ENCODE peak calls at places on chromosomes 16 and 17, in eight cellular contexts. One of them, this sample, is unnamed. For H3K36me3, the result is how much of the 10 kb centered on the place peaks cover.

GRCh38 chr16:24850289-24850931 is 4.6 kb downstream of the SLC5A11 start:
- DNase-seq in ovary: no peak
- DNase-seq in esophagus squamous epithelium: no peak
- DNase-seq in Peyer's patch: no peak
- DNase-seq in fibroblast of lung: peak
- DNase-seq in psoas muscle: no peak
- DNase-seq in keratinocyte: no peak
- DNase-seq in tibial artery: no peak
- DNase-seq in this sample: no peak

GRCh38 chr17:61567045-61567802 is 23.8 kb downstream of the NACA2 start:
- DNase-seq in ovary: no peak
- DNase-seq in esophagus squamous epithelium: no peak
- DNase-seq in Peyer's patch: no peak
- DNase-seq in fibroblast of lung: no peak
- DNase-seq in psoas muscle: no peak
- DNase-seq in keratinocyte: no peak
- DNase-seq in tibial artery: no peak
- DNase-seq in this sample: no peak

GRCh38 chr16:84024854-84025253 is 17.7 kb downstream of the SLC38A8 start:
- DNase-seq in ovary: no peak
- DNase-seq in esophagus squamous epithelium: no peak
- DNase-seq in Peyer's patch: no peak
- DNase-seq in fibroblast of lung: peak
- DNase-seq in psoas muscle: no peak
- DNase-seq in keratinocyte: no peak
- DNase-seq in tibial artery: peak
- DNase-seq in this sample: no peak

GRCh38 chr17:4327638-4328037 is 38.8 kb downstream of the UBE2G1 start:
- DNase-seq in ovary: no peak
- DNase-seq in esophagus squamous epithelium: no peak
- DNase-seq in Peyer's patch: no peak
- DNase-seq in fibroblast of lung: peak
- DNase-seq in psoas muscle: peak
- DNase-seq in keratinocyte: peak
- DNase-seq in tibial artery: no peak
- DNase-seq in this sample: no peak

GRCh38 chr17:57527437-57528083 is 217.5 kb downstream of the CCDC182 start:
- DNase-seq in ovary: peak
- DNase-seq in esophagus squamous epithelium: no peak
- DNase-seq in Peyer's patch: no peak
- DNase-seq in fibroblast of lung: no peak
- DNase-seq in psoas muscle: no peak
- DNase-seq in keratinocyte: no peak
- DNase-seq in tibial artery: no peak
- DNase-seq in this sample: no peak

GRCh38 chr16:70695351-70696070 is 9.7 kb upstream of the MTSS2 start:
- DNase-seq in ovary: no peak
- DNase-seq in esophagus squamous epithelium: no peak
- DNase-seq in Peyer's patch: no peak
- DNase-seq in fibroblast of lung: peak
- DNase-seq in psoas muscle: peak
- DNase-seq in keratinocyte: no peak
- DNase-seq in tibial artery: no peak
- DNase-seq in this sample: no peak

GRCh38 chr17:51435641-51436091 is 175.3 kb downstream of the UTP18 start:
- DNase-seq in ovary: no peak
- DNase-seq in esophagus squamous epithelium: no peak
- DNase-seq in Peyer's patch: no peak
- DNase-seq in fibroblast of lung: no peak
- DNase-seq in psoas muscle: no peak
- DNase-seq in keratinocyte: no peak
- DNase-seq in tibial artery: no peak
- DNase-seq in this sample: peak

GRCh38 chr16:2817496-2818277 is 650 bp downstream of the PRSS21 start:
- DNase-seq in ovary: peak
- DNase-seq in esophagus squamous epithelium: no peak
- DNase-seq in Peyer's patch: no peak
- DNase-seq in fibroblast of lung: no peak
- DNase-seq in psoas muscle: no peak
- DNase-seq in keratinocyte: no peak
- DNase-seq in tibial artery: no peak
- DNase-seq in this sample: peak

GRCh38 chr16:359067-359763 is 6.7 kb upstream of the AXIN1 start:
- DNase-seq in ovary: no peak
- DNase-seq in esophagus squamous epithelium: no peak
- DNase-seq in Peyer's patch: no peak
- DNase-seq in fibroblast of lung: no peak
- DNase-seq in psoas muscle: no peak
- DNase-seq in keratinocyte: no peak
- DNase-seq in tibial artery: no peak
- DNase-seq in this sample: no peak

GRCh38 chr16:2022723-2023097 is 3.1 kb downstream of the NPW start:
- DNase-seq in ovary: no peak
- DNase-seq in esophagus squamous epithelium: no peak
- DNase-seq in Peyer's patch: no peak
- DNase-seq in fibroblast of lung: peak
- DNase-seq in psoas muscle: no peak
- DNase-seq in keratinocyte: no peak
- DNase-seq in tibial artery: no peak
- DNase-seq in this sample: peak

GRCh38 chr17:75910699-75911098 is 6.0 kb upstream of the MRPL38 start:
- DNase-seq in ovary: no peak
- DNase-seq in esophagus squamous epithelium: no peak
- DNase-seq in Peyer's patch: no peak
- DNase-seq in fibroblast of lung: no peak
- DNase-seq in psoas muscle: no peak
- DNase-seq in keratinocyte: no peak
- DNase-seq in tibial artery: no peak
- DNase-seq in this sample: no peak

GRCh38 chr16:772959-773358 is 12.4 kb downstream of the MSLN start:
- DNase-seq in ovary: no peak
- DNase-seq in esophagus squamous epithelium: no peak
- DNase-seq in Peyer's patch: no peak
- DNase-seq in fibroblast of lung: no peak
- DNase-seq in psoas muscle: no peak
- DNase-seq in keratinocyte: no peak
- DNase-seq in tibial artery: no peak
- DNase-seq in this sample: no peak

GRCh38 chr17:65656390-65657250 is 95.2 kb upstream of the AXIN2 start:
- DNase-seq in ovary: no peak
- DNase-seq in esophagus squamous epithelium: no peak
- DNase-seq in Peyer's patch: no peak
- DNase-seq in fibroblast of lung: no peak
- DNase-seq in psoas muscle: no peak
- DNase-seq in keratinocyte: no peak
- DNase-seq in tibial artery: no peak
- DNase-seq in this sample: no peak

GRCh38 chr16:4324479-4324868 is 8.6 kb downstream of the GLIS2 start:
- DNase-seq in ovary: no peak
- DNase-seq in esophagus squamous epithelium: no peak
- DNase-seq in Peyer's patch: no peak
- DNase-seq in fibroblast of lung: no peak
- DNase-seq in psoas muscle: no peak
- DNase-seq in keratinocyte: no peak
- DNase-seq in tibial artery: no peak
- DNase-seq in this sample: no peak

GRCh38 chr17:20206591-20206990 is 197.4 kb downstream of the SPECC1 start:
- DNase-seq in ovary: no peak
- DNase-seq in esophagus squamous epithelium: no peak
- DNase-seq in Peyer's patch: no peak
- DNase-seq in fibroblast of lung: peak
- DNase-seq in psoas muscle: no peak
- DNase-seq in keratinocyte: peak
- DNase-seq in tibial artery: no peak
- DNase-seq in this sample: no peak

GRCh38 chr17:22692066-22692800 is 999.9 kb downstream of the KCNJ18 start:
- DNase-seq in ovary: no peak
- DNase-seq in esophagus squamous epithelium: no peak
- DNase-seq in Peyer's patch: no peak
- DNase-seq in fibroblast of lung: no peak
- DNase-seq in psoas muscle: no peak
- DNase-seq in keratinocyte: no peak
- DNase-seq in tibial artery: no peak
- DNase-seq in this sample: no peak

GRCh38 chr16:4298761-4299522 is 16.9 kb upstream of the GLIS2 start:
- DNase-seq in ovary: peak
- DNase-seq in esophagus squamous epithelium: no peak
- DNase-seq in Peyer's patch: peak
- DNase-seq in fibroblast of lung: peak
- DNase-seq in psoas muscle: peak
- DNase-seq in keratinocyte: no peak
- DNase-seq in tibial artery: no peak
- DNase-seq in this sample: no peak

GRCh38 chr17:27038676-27039075 is 255.2 kb upstream of the WSB1 start:
- DNase-seq in ovary: no peak
- DNase-seq in esophagus squamous epithelium: no peak
- DNase-seq in Peyer's patch: no peak
- DNase-seq in fibroblast of lung: no peak
- DNase-seq in psoas muscle: no peak
- DNase-seq in keratinocyte: no peak
- DNase-seq in tibial artery: no peak
- DNase-seq in this sample: no peak

DNA sequence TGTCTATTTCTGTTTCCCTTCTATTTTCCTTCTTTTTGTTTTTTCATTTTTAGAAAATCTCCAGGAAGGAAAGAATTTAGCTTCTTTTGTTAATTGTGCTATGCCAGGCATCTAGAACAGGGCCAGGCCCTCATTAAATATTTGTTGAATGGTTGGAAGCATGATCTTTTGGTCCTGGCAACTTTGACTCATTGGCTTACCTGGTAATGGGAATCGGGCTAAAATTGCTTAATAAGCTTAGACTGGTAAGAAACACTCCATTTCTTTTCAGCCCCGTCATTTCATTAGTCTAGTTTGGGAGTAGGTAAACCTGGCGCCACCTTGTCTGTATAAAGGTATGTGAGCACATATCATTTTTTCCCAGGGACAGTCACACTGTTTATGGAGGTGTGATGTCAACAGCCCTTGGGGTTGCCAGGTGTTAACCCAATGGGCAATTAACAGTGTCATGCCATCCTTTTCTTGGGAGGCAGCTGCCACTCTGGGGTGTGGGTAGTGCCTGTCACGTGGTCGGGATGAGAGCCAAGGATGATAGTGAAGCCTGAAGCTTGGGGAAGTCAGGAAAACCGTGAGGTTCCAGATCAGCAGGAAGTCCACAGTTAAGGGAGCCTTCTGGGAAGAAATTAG is 9.5 kb upstream of the NDEL1 start:
- DNase-seq in ovary: no peak
- DNase-seq in esophagus squamous epithelium: no peak
- DNase-seq in Peyer's patch: peak
- DNase-seq in fibroblast of lung: no peak
- DNase-seq in psoas muscle: no peak
- DNase-seq in keratinocyte: no peak
- DNase-seq in tibial artery: no peak
- DNase-seq in this sample: no peak
- H3K27ac ChIP-seq in ovary: no peak
- H3K27ac ChIP-seq in esophagus squamous epithelium: no peak
- H3K27ac ChIP-seq in Peyer's patch: no peak
- H3K27ac ChIP-seq in fibroblast of lung: no peak
- H3K27ac ChIP-seq in psoas muscle: no peak
- H3K27ac ChIP-seq in keratinocyte: no peak
- H3K27ac ChIP-seq in tibial artery: no peak
- H3K27ac ChIP-seq in this sample: no peak

GRCh38 chr16:50909831-50910697 is 168.2 kb downstream of the CYLD start:
- DNase-seq in ovary: no peak
- DNase-seq in esophagus squamous epithelium: no peak
- DNase-seq in Peyer's patch: no peak
- DNase-seq in fibroblast of lung: no peak
- DNase-seq in psoas muscle: no peak
- DNase-seq in keratinocyte: no peak
- DNase-seq in tibial artery: no peak
- DNase-seq in this sample: peak
- TF ChIP-seq CTCF in ovary: no peak
- TF ChIP-seq CTCF in esophagus squamous epithelium: no peak
- TF ChIP-seq CTCF in Peyer's patch: no peak
- TF ChIP-seq CTCF in fibroblast of lung: no peak
- TF ChIP-seq CTCF in psoas muscle: no peak
- TF ChIP-seq CTCF in keratinocyte: no peak
- TF ChIP-seq CTCF in tibial artery: no peak
- TF ChIP-seq CTCF in this sample: no peak

GRCh38 chr17:35708951-35709350 is 22.5 kb upstream of the RASL10B start:
- DNase-seq in ovary: no peak
- DNase-seq in esophagus squamous epithelium: no peak
- DNase-seq in Peyer's patch: no peak
- DNase-seq in fibroblast of lung: no peak
- DNase-seq in psoas muscle: no peak
- DNase-seq in keratinocyte: no peak
- DNase-seq in tibial artery: no peak
- DNase-seq in this sample: no peak

GRCh38 chr17:35709874-35710273 is 21.6 kb upstream of the RASL10B start:
- DNase-seq in ovary: no peak
- DNase-seq in esophagus squamous epithelium: no peak
- DNase-seq in Peyer's patch: no peak
- DNase-seq in fibroblast of lung: no peak
- DNase-seq in psoas muscle: no peak
- DNase-seq in keratinocyte: no peak
- DNase-seq in tibial artery: no peak
- DNase-seq in this sample: no peak

GRCh38 chr17:35708149-35708548 is 23.3 kb upstream of the RASL10B start:
- DNase-seq in ovary: no peak
- DNase-seq in esophagus squamous epithelium: no peak
- DNase-seq in Peyer's patch: no peak
- DNase-seq in fibroblast of lung: no peak
- DNase-seq in psoas muscle: no peak
- DNase-seq in keratinocyte: no peak
- DNase-seq in tibial artery: no peak
- DNase-seq in this sample: no peak

GRCh38 chr17:35705230-35705629 is 26.2 kb upstream of the RASL10B start:
- DNase-seq in ovary: no peak
- DNase-seq in esophagus squamous epithelium: no peak
- DNase-seq in Peyer's patch: no peak
- DNase-seq in fibroblast of lung: no peak
- DNase-seq in psoas muscle: no peak
- DNase-seq in keratinocyte: no peak
- DNase-seq in tibial artery: no peak
- DNase-seq in this sample: no peak

GRCh38 chr17:35705705-35706104 is 25.7 kb upstream of the RASL10B start:
- DNase-seq in ovary: no peak
- DNase-seq in esophagus squamous epithelium: no peak
- DNase-seq in Peyer's patch: no peak
- DNase-seq in fibroblast of lung: no peak
- DNase-seq in psoas muscle: no peak
- DNase-seq in keratinocyte: no peak
- DNase-seq in tibial artery: no peak
- DNase-seq in this sample: no peak
- H3K36me3 ChIP-seq in ovary: under half
- H3K36me3 ChIP-seq in esophagus squamous epithelium: under half
- H3K36me3 ChIP-seq in Peyer's patch: under half
- H3K36me3 ChIP-seq in fibroblast of lung: under half
- H3K36me3 ChIP-seq in psoas muscle: under half
- H3K36me3 ChIP-seq in keratinocyte: under half
- H3K36me3 ChIP-seq in tibial artery: under half
- H3K36me3 ChIP-seq in this sample: under half

DNA sequence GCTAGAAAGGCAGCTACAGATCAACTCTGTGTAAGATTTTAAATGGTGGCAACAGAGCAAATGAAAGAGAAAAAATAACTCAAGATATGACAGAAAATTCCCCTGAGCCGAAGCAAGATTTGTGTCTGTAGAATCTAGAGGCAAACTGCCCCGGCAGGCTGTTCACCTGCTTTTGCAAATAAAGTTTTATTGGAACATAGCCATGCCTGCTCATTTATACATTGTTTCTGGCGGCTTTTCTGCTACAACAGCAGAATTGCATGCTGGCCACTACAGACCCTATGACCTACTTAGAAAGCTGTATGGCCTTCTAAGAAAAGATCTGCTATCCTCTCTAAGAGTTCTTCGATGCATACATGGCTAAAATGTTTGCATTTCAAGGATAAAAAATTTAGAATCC is 119.5 kb downstream of the SALL1 start:
- DNase-seq in ovary: no peak
- DNase-seq in esophagus squamous epithelium: no peak
- DNase-seq in Peyer's patch: no peak
- DNase-seq in fibroblast of lung: no peak
- DNase-seq in psoas muscle: no peak
- DNase-seq in keratinocyte: no peak
- DNase-seq in tibial artery: no peak
- DNase-seq in this sample: no peak
- H3K27ac ChIP-seq in ovary: no peak
- H3K27ac ChIP-seq in esophagus squamous epithelium: no peak
- H3K27ac ChIP-seq in Peyer's patch: no peak
- H3K27ac ChIP-seq in fibroblast of lung: no peak
- H3K27ac ChIP-seq in psoas muscle: no peak
- H3K27ac ChIP-seq in keratinocyte: no peak
- H3K27ac ChIP-seq in tibial artery: no peak
- H3K27ac ChIP-seq in this sample: no peak

This sample was measured in body of pancreas.